ENCODE peak calls at places on chromosomes 12 and 14, in six cellular contexts. G, O, R, N, L and Z are unnamed samples.

GRCh38 chr14:63670692-63671091 is 29.0 kb upstream of the WDR89 start:
- DNase-seq in L (no peak), O (no peak), R (no peak), G (no peak), N (no peak), Z (no peak)

GRCh38 chr12:6373022-6373787 is 2.2 kb downstream of the SCNN1A start:
- DNase-seq in N (no peak), R (no peak), G (no peak), L (no peak), O (no peak), Z (no peak)

GRCh38 chr14:50000215-50001145 is 107.6 kb downstream of the ARF6 start:
- DNase-seq in O (peak; percentile 88), G (peak; percentile 90), R (peak; percentile 79), L (no peak), N (peak; percentile 89), Z (no peak)

GRCh38 chr12:44462729-44463128 is 413.4 kb downstream of the NELL2 start:
- DNase-seq in O (no peak), L (no peak), R (no peak), G (no peak), N (no peak), Z (no peak)

GRCh38 chr12:104928036-104928770 is 29.9 kb downstream of the SLC41A2 start:
- DNase-seq in L (no peak), G (no peak), N (no peak), O (no peak), R (no peak), Z (no peak)

GRCh38 chr14:61213116-61213720 is 67.9 kb downstream of the TMEM30B start:
- DNase-seq in R (no peak), O (no peak), N (peak; percentile 84), L (no peak), G (no peak), Z (no peak)

GRCh38 chr14:80356413-80356812 is 145.1 kb upstream of the DIO2 start:
- DNase-seq in L (no peak), N (no peak), O (peak; percentile 11), G (no peak), R (no peak), Z (no peak)

GRCh38 chr12:68352067-68352466 is 19.9 kb upstream of the MDM1 start:
- DNase-seq in R (no peak), N (no peak), O (no peak), L (no peak), G (no peak), Z (no peak)

GRCh38 chr12:47794679-47795078 is 21.6 kb downstream of the SLC48A1 start:
- DNase-seq in R (no peak), L (no peak), O (no peak), G (no peak), N (no peak), Z (no peak)

GRCh38 chr12:47797432-47797831 is 22.3 kb downstream of the HDAC7 start:
- DNase-seq in G (no peak), N (no peak), O (peak; percentile 45), R (peak; percentile 47), L (no peak), Z (no peak)

GRCh38 chr12:47795814-47796411 is 22.9 kb downstream of the SLC48A1 start:
- DNase-seq in L (no peak), O (no peak), G (no peak), N (no peak), R (no peak), Z (no peak)

GRCh38 chr12:47793015-47793681 is 20.1 kb downstream of the SLC48A1 start:
- DNase-seq in N (no peak), L (no peak), O (no peak), R (no peak), G (no peak), Z (no peak)

GRCh38 chr12:47795121-47795813 is 22.2 kb downstream of the SLC48A1 start:
- DNase-seq in N (no peak), O (no peak), R (no peak), L (no peak), G (no peak), Z (no peak)
- TF ChIP-seq CTCF in N (no peak), O (no peak), R (no peak), L (no peak), G (no peak), Z (no peak)

GRCh38 chr12:53935562-53936341 is 2.9 kb upstream of the HOXC13 start:
- DNase-seq in L (no peak), N (no peak), R (no peak), O (no peak), G (no peak), Z (no peak)
- H3K4me3 ChIP-seq in L (no peak overlapping the region), N (no peak overlapping the region), R (no peak overlapping the region), O (no peak overlapping the region), G (no peak overlapping the region), Z (no peak overlapping the region)

GRCh38 chr12:48969160-48969771 is 2.3 kb downstream of the WNT10B start:
- DNase-seq in N (no peak), R (no peak), O (no peak), L (no peak), G (no peak), Z (no peak)

GRCh38 chr12:48968004-48968403 is 3.5 kb downstream of the WNT10B start:
- DNase-seq in L (no peak), R (no peak), G (no peak), O (no peak), N (no peak), Z (no peak)

GRCh38 chr12:48970702-48971334 is 717 bp downstream of the WNT10B start:
- DNase-seq in N (no peak), G (no peak), L (no peak), R (no peak), O (no peak), Z (no peak)

GRCh38 chr12:48968467-48968866 is 3.1 kb downstream of the WNT10B start:
- DNase-seq in R (no peak), O (no peak), N (no peak), L (no peak), G (no peak), Z (no peak)

GRCh38 chr12:48969847-48970701 is 1.5 kb downstream of the WNT10B start:
- DNase-seq in G (no peak), L (no peak), O (no peak), N (no peak), R (peak; percentile 25), Z (no peak)
- TF ChIP-seq CTCF in G (no peak), L (no peak), O (no peak), N (no peak), R (no peak), Z (no peak)

GRCh38 chr12:81872400-81872799 is 113.2 kb upstream of the PPFIA2 start:
- DNase-seq in O (no peak), G (no peak), L (no peak), N (no peak), R (no peak), Z (no peak)

DNA sequence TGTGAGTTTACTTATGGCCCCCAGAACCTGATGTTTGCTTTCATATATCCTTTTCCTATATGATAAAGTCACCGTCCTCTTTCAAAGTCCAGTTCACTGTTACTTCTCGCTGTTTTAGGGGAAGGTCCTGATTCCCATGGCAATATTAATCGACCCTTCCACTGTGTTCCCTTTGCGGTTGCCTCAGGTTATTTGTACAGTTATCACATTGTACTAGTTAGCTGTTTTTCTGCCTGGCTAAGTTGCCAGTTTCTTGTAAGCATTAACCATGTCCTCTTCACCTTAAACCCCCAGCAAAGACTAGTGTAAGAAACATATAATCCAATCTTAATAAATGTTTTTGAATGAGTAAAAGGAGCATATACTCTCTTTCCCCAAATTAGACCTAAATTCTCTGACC is 115.0 kb upstream of the PPFIA2 start:
- DNase-seq in G (no peak), L (no peak), O (no peak), N (no peak), R (no peak), Z (no peak)
- H3K4me3 ChIP-seq in G (no peak overlapping the region), L (no peak overlapping the region), O (no peak overlapping the region), N (no peak overlapping the region), R (no peak overlapping the region), Z (no peak overlapping the region)

DNA sequence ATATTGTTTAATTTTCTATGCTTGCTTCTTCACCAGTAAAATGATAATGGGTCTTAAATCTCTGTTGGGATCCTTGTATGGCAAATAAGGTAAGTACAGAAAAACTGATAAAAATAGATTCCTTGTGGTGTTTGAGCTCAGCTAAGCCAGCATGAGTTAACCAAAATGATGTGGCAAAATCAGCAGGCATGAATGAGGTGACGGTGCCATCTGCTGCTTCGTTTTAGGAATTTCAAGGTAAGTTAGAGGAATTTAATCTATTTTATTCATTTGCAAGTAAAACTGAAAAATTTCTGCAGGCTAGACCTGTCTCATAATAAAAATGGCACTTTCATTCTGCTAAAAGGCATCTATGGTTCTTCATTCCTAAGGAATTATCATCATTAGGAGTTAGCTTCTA is 10.0 kb upstream of the CLEC7A start:
- DNase-seq in L (no peak), O (peak; percentile 54), N (no peak), R (peak; percentile 43), G (no peak), Z (peak; percentile 31)
- TF ChIP-seq CTCF in L (no peak), O (peak; percentile 63), N (peak; percentile 58), R (peak; percentile 68), G (peak; percentile 13), Z (peak; percentile 55)

DNA sequence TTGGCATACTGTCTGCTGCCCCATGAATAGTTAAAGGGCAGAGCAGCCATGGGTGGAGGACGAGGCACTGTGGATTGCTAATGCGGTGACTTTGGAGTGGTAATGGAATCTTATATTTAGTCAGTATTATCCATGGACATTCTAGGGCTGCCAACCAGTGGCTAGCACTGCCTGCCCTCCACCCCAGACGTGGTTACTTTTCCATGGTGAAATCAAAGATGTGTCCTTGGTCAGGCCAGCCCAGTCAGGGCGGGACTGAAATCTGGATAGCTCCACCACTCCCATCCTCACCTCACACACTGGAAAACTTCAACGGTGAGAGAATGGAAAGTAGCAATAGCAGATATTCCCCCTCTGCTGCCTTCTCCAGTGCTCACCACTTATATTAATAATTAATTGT is 2.3 kb downstream of the TTC9 start:
- DNase-seq in G (no peak), O (no peak), N (no peak), L (no peak), R (no peak), Z (no peak)
- H3K4me3 ChIP-seq in G (no peak overlapping the region), O (no peak overlapping the region), N (no peak overlapping the region), L (no peak overlapping the region), R (peak overlapping the region; percentile 74), Z (no peak overlapping the region)